ENCODE peak calls at places on chromosomes 6 and 20, in seven cellular contexts. R is A549, A is body of pancreas, O is sigmoid colon, X is pancreas, F is right cardiac atrium, P is gastrocnemius medialis. D is an unnamed sample. For H3K9me3, the result is how much of the 10 kb centered on the place peaks cover.

GRCh38 chr6:38938741-38939140 is 109.8 kb upstream of the GLP1R start:
- DNase-seq in R (no peak), A (no peak), O (no peak), X (no peak), F (no peak), P (no peak), D (no peak)

GRCh38 chr6:3337521-3338350 is 79.0 kb downstream of the PSMG4 start:
- DNase-seq in R (peak), A (peak), O (no peak), X (no peak), F (no peak), P (no peak), D (no peak)

GRCh38 chr6:152295346-152295745 is 341.8 kb downstream of the SYNE1 start:
- DNase-seq in R (no peak), A (no peak), O (no peak), X (no peak), F (no peak), P (no peak), D (no peak)

GRCh38 chr6:100392423-100392822 is 72.3 kb downstream of the SIM1 start:
- DNase-seq in R (no peak), A (no peak), O (no peak), X (no peak), F (no peak), P (no peak), D (no peak)

GRCh38 chr6:84522135-84522535 is 242.3 kb downstream of the TBX18 start:
- DNase-seq in R (peak), A (no peak), O (no peak), X (no peak), F (no peak), P (no peak), D (no peak)

GRCh38 chr6:84026721-84027164 is 6.8 kb upstream of the MRAP2 start:
- DNase-seq in R (no peak), A (no peak), O (no peak), X (no peak), F (no peak), P (no peak), D (peak)

GRCh38 chr20:35216541-35216940 is 9.9 kb upstream of the MMP24 start:
- DNase-seq in R (no peak), A (no peak), O (no peak), X (no peak), F (no peak), P (no peak), D (no peak)

GRCh38 chr6:46684771-46685170 is 2.9 kb upstream of the TDRD6 start:
- DNase-seq in R (no peak), A (no peak), O (no peak), X (no peak), F (no peak), P (no peak), D (no peak)

GRCh38 chr20:15674253-15675145 is 898.7 kb downstream of the KIF16B start:
- DNase-seq in R (no peak), A (no peak), O (no peak), X (no peak), F (no peak), P (no peak), D (no peak)

GRCh38 chr20:59667131-59667530 is 62.8 kb downstream of the PHACTR3 start:
- DNase-seq in R (no peak), A (no peak), O (no peak), X (no peak), F (no peak), P (no peak), D (no peak)

GRCh38 chr20:59669451-59669850 is 65.1 kb downstream of the PHACTR3 start:
- DNase-seq in R (no peak), A (no peak), O (no peak), X (no peak), F (no peak), P (no peak), D (no peak)

GRCh38 chr20:59668926-59669325 is 64.6 kb downstream of the PHACTR3 start:
- DNase-seq in R (no peak), A (no peak), O (no peak), X (no peak), F (no peak), P (no peak), D (no peak)

GRCh38 chr20:59666586-59666985 is 62.2 kb downstream of the PHACTR3 start:
- DNase-seq in R (no peak), A (no peak), O (no peak), X (no peak), F (no peak), P (no peak), D (no peak)

DNA sequence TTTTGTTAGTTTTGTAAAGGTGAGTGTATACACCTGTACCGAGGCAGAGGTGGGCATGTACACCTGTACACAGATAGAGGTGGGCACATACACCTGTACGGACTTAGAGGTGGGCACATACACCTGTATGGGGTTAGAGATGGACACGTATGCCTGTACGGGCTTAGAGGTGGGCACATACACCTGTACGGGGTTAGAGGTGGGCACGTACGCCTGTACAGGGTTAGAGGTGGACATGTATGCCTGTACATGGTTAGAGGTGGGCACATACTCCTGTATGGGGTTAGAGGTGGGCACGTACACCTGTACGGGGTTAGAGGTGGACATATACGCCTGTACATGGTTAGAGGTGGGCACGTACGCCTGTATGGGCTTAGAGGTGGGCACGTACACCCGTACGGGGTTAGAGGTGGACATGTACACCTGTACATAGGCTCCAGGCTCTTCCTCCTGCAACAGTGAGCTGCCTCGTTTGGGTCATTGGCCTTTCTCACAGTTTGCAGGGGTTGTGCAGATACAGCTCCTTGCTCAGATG is 63.7 kb downstream of the PHACTR3 start:
- DNase-seq in R (no peak), A (no peak), O (no peak), X (no peak), F (no peak), P (no peak), D (no peak)
- H3K9me3 ChIP-seq in R (under half), A (under half), O (under half), X (under half), F (under half), P (under half), D (under half)

DNA sequence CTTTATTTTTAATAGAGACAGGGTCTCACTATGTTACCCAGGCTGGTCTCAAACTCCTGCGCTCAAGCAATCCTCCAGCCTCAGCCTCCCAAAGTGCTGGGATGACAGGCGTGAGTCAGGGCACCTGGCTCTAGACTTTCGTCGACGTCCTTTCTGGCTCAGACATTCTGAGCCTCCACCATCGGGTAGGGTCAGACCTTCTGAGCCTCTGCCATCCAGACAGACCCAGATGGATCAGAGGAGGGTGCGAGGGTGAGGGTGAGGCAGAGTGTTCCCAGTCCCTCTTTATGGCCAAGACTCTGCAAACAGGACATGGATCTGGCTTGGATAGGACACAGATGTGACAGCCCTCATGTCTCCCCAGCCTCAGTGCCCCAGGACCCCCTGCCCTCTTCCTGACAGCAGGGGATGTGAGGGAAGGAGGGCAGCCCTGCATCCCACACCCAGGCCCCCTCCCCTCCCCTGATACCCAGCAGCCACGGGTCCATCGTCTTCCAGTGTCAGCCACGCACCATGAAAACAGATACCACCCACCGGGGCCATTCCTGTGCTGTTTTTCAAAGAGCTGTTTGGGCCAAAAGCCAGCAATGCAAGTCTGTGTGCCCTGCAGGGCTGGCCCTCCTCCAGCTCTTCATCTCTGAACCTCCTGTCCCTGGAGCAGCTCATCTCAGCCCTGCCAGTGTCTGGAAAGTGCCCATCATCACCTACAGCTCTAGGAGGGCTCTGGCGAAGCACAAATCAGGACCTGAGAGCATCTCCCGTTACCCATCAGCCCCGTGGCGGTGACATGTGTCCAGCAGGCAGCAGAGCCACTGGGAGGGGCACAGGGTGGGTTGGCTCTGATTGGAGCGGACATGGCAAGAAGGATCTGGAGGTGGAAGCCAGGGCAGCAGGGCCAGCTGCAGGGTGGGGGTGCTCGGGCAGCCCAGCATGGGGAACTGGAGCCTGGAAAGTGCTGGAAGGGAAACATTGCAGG is 208.4 kb downstream of the PREX1 start:
- DNase-seq in R (no peak), A (no peak), O (peak), X (peak), F (peak), P (no peak), D (no peak)
- H3K27ac ChIP-seq in R (peak), A (no peak), O (peak), X (no peak), F (no peak), P (no peak), D (no peak)

GRCh38 chr6:4804095-4804494 is 27.9 kb downstream of the CDYL start:
- DNase-seq in R (no peak), A (no peak), O (no peak), X (no peak), F (no peak), P (no peak), D (no peak)
- H3K9me3 ChIP-seq in R (under half), A (under half), O (under half), X (under half), F (under half), P (under half), D (under half)

DNA sequence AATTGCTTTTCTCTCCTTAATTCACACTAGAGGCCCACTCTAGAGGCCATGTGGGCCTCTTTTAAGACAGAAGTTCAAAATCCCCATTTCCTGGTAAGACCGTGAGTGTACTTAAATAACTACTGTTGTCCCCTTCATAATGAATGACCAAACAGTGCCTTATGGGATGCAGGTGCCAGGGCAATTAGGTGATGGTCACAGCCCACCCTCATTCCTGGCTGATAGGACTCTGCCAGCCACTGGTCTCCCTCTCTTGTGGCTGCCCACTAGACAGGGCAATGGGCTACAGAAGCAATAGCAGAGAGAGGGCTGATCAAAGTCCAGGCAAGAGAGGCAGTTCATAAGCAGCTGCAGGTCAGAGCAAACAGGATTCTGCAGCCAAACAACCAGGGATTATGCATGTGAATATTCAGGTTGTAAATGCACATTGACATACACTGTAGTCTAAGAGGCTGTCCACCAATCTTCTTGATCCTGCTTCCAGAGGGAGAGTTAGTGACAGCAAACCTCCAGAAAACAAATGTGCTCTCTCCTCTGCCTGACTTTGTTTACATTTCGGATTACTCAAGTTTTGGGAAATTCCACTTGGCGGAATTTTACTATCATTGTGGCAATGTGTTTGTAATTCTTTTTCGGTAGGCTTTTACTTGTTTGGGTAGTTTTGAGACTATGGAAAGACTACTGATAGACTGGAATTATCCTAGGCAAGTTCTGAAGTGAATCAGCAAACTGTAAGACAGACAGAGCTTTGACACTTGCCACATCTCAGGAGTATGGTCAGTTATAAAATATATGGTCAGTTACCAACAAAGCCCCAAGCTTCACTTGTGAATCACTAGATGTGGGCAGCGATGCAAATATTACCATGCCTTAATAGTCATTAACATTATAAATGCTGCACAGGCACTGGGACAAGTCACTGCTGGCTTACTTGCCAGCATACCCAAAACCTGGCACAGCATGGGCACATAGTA is 12.8 kb downstream of the PTPRK start:
- DNase-seq in R (no peak), A (peak), O (no peak), X (no peak), F (no peak), P (no peak), D (peak)
- H3K27ac ChIP-seq in R (peak), A (peak), O (no peak), X (peak), F (no peak), P (no peak), D (peak)

DNA sequence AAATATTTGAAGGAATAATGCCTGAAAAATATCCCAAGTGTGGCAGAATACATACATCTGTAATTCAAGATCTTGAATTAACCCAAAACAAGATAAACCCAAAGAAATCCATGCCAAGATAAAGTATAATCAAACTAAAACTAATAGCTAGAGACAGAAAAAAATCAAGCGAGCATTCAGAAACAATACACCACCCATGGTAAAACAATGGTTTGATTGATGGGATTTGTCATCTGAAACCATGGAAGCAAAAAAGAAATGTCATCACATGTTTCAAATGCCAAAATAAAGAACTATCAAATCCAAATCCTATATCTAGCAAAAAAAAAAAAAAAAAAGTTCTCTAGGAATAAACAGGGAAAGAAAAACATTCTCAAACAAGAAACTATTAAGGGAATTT is 5.1 kb upstream of the DEFB127 start:
- DNase-seq in R (no peak), A (no peak), O (no peak), X (no peak), F (no peak), P (no peak), D (no peak)
- H3K9me3 ChIP-seq in R (under half), A (under half), O (under half), X (under half), F (under half), P (under half), D (under half)

DNA sequence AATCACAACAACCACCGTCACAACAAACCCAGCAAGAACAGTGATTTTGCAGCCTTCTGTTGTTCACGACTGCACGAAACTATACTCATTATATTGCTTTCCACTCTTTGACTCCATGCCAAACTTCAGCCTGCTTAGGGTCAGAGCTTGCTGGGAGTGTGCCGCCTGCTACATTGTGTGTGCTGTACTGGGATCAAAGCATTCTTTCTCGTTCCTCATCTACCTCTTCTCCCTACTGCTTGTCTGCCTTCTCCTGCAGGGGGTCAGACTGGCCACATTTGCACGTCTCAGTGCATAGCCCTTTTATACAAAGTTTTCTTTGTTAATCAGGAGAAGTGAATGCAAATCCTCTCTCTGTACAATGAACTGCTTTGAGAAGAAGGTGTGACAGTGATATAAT is 401.6 kb upstream of the CITED2 start:
- DNase-seq in R (no peak), A (peak), O (no peak), X (no peak), F (no peak), P (no peak), D (peak)
- H3K27ac ChIP-seq in R (no peak), A (no peak), O (peak), X (no peak), F (no peak), P (no peak), D (no peak)

GRCh38 chr6:170093658-170094596 is 197.0 kb downstream of the DLL1 start:
- DNase-seq in R (no peak), A (no peak), O (peak), X (peak), F (peak), P (no peak), D (no peak)
- H3K9me3 ChIP-seq in R (under half), A (under half), O (under half), X (under half), F (under half), P (under half), D (under half)

GRCh38 chr20:10216146-10216741 is 2.4 kb upstream of the SNAP25 start:
- DNase-seq in R (no peak), A (no peak), O (no peak), X (no peak), F (no peak), P (no peak), D (no peak)
- H3K27ac ChIP-seq in R (peak), A (no peak), O (no peak), X (no peak), F (no peak), P (no peak), D (no peak)

GRCh38 chr6:168828800-168829199 is 387.8 kb downstream of the SMOC2 start:
- DNase-seq in R (no peak), A (no peak), O (no peak), X (no peak), F (no peak), P (no peak), D (no peak)
- H3K9me3 ChIP-seq in R (under half), A (under half), O (under half), X (under half), F (under half), P (under half), D (under half)

GRCh38 chr20:29298759-29299613 is 1958.5 kb upstream of the DEFB115 start:
- DNase-seq in R (no peak), A (no peak), O (peak), X (no peak), F (no peak), P (no peak), D (no peak)

GRCh38 chr20:29299811-29300578 is 1957.5 kb upstream of the DEFB115 start:
- DNase-seq in R (no peak), A (no peak), O (peak), X (no peak), F (no peak), P (no peak), D (no peak)

GRCh38 chr20:29296256-29297230 is 1960.9 kb upstream of the DEFB115 start:
- DNase-seq in R (no peak), A (no peak), O (no peak), X (no peak), F (no peak), P (no peak), D (no peak)

GRCh38 chr20:29298271-29298590 is 1959.2 kb upstream of the DEFB115 start:
- DNase-seq in R (no peak), A (no peak), O (no peak), X (no peak), F (no peak), P (no peak), D (no peak)

GRCh38 chr20:29297411-29298270 is 1959.8 kb upstream of the DEFB115 start:
- DNase-seq in R (no peak), A (no peak), O (peak), X (no peak), F (no peak), P (no peak), D (no peak)
- H3K27ac ChIP-seq in R (no peak), A (no peak), O (no peak), X (no peak), F (no peak), P (no peak), D (no peak)

D was measured in small intestine.